ENCODE peak calls at places on chromosomes 11 and 22, in nine cellular contexts. O, Y, I, N, Z, E, U, J and H are unnamed samples. For H3K4me1, the result is how much of the 10 kb centered on the place peaks cover.

GRCh38 chr11:33451364-33451763 is 194.2 kb downstream of the HIPK3 start:
- DNase-seq in O (no peak), Y (no peak), I (no peak), N (no peak), Z (no peak), E (no peak), U (no peak), J (no peak), H (no peak)

GRCh38 chr11:117882539-117882938 is 6.1 kb upstream of the FXYD6 start:
- DNase-seq in O (no peak), Y (no peak), I (no peak), N (no peak), Z (no peak), E (peak), U (no peak), J (no peak), H (no peak)

GRCh38 chr22:32531228-32531627 is 56.6 kb downstream of the FBXO7 start:
- DNase-seq in O (no peak), Y (no peak), I (no peak), N (no peak), Z (no peak), E (peak), U (no peak), J (no peak), H (no peak)

GRCh38 chr11:8233691-8234424 is 29.8 kb downstream of the LMO1 start:
- DNase-seq in O (peak), Y (peak), I (no peak), N (no peak), Z (peak), E (no peak), U (no peak), J (no peak), H (peak)

GRCh38 chr11:17967661-17968060 is 45.2 kb downstream of the SERGEF start:
- DNase-seq in O (no peak), Y (no peak), I (no peak), N (no peak), Z (no peak), E (no peak), U (no peak), J (no peak), H (no peak)

GRCh38 chr11:25860677-25861445 is 471.1 kb upstream of the ANO3 start:
- DNase-seq in O (no peak), Y (no peak), I (no peak), N (no peak), Z (peak), E (peak), U (peak), J (no peak), H (no peak)

GRCh38 chr11:75275581-75275980 is 35.0 kb downstream of the TPBGL start:
- DNase-seq in O (no peak), Y (peak), I (peak), N (no peak), Z (peak), E (no peak), U (peak), J (peak), H (peak)

GRCh38 chr11:132803436-132803835 is 728.9 kb downstream of the OPCML start:
- DNase-seq in O (no peak), Y (no peak), I (no peak), N (no peak), Z (peak), E (no peak), U (no peak), J (no peak), H (no peak)

GRCh38 chr22:48953103-48953720 is 874.5 kb downstream of the BRD1 start:
- DNase-seq in O (no peak), Y (no peak), I (no peak), N (no peak), Z (no peak), E (no peak), U (no peak), J (no peak), H (no peak)

GRCh38 chr11:65224939-65225283 is 36.9 kb upstream of the POLA2 start:
- DNase-seq in O (peak), Y (no peak), I (no peak), N (no peak), Z (peak), E (no peak), U (peak), J (no peak), H (no peak)

GRCh38 chr11:10792385-10793068 is 16.2 kb downstream of the EIF4G2 start:
- DNase-seq in O (peak), Y (peak), I (peak), N (peak), Z (peak), E (peak), U (peak), J (peak), H (peak)

GRCh38 chr11:128474036-128474874 is 113.1 kb downstream of the ETS1 start:
- DNase-seq in O (no peak), Y (no peak), I (no peak), N (no peak), Z (no peak), E (no peak), U (peak), J (no peak), H (no peak)

GRCh38 chr11:129846508-129847335 is 31.1 kb downstream of the TMEM45B start:
- DNase-seq in O (peak), Y (no peak), I (no peak), N (no peak), Z (peak), E (no peak), U (no peak), J (no peak), H (no peak)

GRCh38 chr11:120712862-120713770 is 201.6 kb downstream of the GRIK4 start:
- DNase-seq in O (no peak), Y (no peak), I (no peak), N (no peak), Z (no peak), E (no peak), U (no peak), J (no peak), H (no peak)

GRCh38 chr11:21476588-21476987 is 716.3 kb upstream of the ANO5 start:
- DNase-seq in O (no peak), Y (no peak), I (no peak), N (peak), Z (no peak), E (no peak), U (no peak), J (no peak), H (no peak)

GRCh38 chr22:41001722-41002122 is 50.5 kb downstream of the RBX1 start:
- DNase-seq in O (peak), Y (no peak), I (no peak), N (no peak), Z (peak), E (no peak), U (no peak), J (no peak), H (no peak)

GRCh38 chr11:96621161-96621560 is 231.3 kb downstream of the JRKL start:
- DNase-seq in O (peak), Y (no peak), I (no peak), N (no peak), Z (no peak), E (no peak), U (no peak), J (no peak), H (no peak)

DNA sequence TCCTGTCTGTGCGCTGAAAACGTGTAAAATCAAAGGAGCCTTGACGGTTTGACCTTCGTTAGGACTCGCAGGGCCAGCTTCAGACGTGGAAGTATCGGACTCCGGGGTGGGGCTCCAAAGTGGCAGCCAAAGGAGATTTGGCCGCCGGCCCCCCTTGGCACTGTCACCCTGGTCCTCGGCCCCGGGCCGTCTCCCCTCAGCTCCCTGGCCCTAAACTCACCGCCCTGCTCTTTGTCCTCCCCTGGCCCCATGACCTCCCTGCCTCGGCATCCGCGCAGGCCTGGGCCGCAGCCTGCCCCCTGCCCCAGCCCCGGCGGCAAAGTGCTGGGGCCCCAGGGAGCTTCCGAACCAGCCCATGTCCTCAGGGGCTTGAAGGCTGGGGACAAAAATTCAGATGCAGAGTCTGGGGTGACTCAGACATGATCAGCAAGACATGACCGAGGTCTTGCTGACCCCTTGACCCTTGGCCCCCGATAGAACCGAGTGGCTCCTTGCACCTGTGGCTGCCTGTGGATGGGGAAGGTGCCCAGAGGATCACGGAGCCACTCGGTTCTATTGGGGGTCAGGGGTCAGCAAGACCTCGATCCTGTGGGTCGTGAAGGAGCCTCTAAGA is 6.9 kb upstream of the PHRF1 start:
- DNase-seq in O (no peak), Y (peak), I (no peak), N (no peak), Z (no peak), E (no peak), U (no peak), J (no peak), H (no peak)
- H3K4me1 ChIP-seq in O (under half), Y (under half), I (half or more), N (under half), Z (under half), E (under half), U (under half), J (under half), H (under half)

GRCh38 chr22:37234736-37235711 is 9.0 kb downstream of the RAC2 start:
- DNase-seq in O (no peak), Y (peak), I (no peak), N (peak), Z (no peak), E (no peak), U (no peak), J (no peak), H (no peak)
- H3K4me1 ChIP-seq in O (under half), Y (under half), I (under half), N (half or more), Z (under half), E (under half), U (under half), J (half or more), H (under half)

GRCh38 chr11:12752868-12753267 is 78.6 kb downstream of the TEAD1 start:
- DNase-seq in O (no peak), Y (no peak), I (no peak), N (no peak), Z (no peak), E (no peak), U (no peak), J (no peak), H (no peak)
- H3K4me1 ChIP-seq in O (under half), Y (half or more), I (half or more), N (under half), Z (under half), E (under half), U (under half), J (under half), H (half or more)

DNA sequence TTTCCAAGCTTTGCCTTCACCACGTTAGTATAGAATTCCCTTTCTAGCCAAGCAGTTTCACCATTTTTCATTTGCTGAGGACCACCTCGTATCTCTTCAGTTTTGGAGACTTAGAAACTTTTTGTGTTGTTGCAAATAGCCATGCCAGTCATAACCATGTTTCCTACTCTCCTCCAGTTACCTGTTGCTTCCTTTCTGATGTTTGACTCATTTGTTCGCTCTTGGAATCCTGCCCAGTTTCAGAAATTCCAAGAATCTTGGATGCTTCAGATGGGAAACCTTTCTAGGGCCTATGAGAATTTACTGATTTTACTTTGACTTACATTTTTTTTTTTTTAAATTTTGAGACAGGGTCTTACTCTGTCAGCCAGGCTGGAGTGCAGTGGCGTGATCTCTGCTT is 65.4 kb downstream of the PPP6R3 start:
- DNase-seq in O (peak), Y (no peak), I (no peak), N (no peak), Z (peak), E (no peak), U (peak), J (no peak), H (no peak)
- H3K4me1 ChIP-seq in O (under half), Y (half or more), I (under half), N (under half), Z (under half), E (under half), U (half or more), J (under half), H (half or more)

DNA sequence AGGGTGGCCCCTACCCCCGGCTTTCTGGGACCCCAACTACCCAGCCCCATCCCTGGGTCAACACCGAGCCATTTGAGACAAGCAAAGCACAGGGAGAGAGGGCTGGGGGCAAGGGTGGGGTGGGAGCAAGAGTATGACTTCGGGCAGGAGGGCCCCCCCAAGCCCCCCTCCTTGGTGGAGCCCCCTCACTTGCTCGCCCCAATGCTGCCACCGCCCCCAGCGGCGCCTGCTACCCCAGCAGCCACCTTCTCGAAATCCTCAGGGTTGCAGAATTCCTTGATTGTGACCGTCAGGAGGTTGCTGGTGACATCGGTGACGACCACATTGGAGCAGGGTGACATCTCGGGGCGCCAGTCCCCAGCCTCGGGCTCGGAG is 6.0 kb downstream of the CBX6 start:
- DNase-seq in O (no peak), Y (no peak), I (no peak), N (no peak), Z (no peak), E (no peak), U (no peak), J (no peak), H (no peak)
- H3K4me1 ChIP-seq in O (under half), Y (under half), I (half or more), N (under half), Z (under half), E (under half), U (under half), J (under half), H (under half)

DNA sequence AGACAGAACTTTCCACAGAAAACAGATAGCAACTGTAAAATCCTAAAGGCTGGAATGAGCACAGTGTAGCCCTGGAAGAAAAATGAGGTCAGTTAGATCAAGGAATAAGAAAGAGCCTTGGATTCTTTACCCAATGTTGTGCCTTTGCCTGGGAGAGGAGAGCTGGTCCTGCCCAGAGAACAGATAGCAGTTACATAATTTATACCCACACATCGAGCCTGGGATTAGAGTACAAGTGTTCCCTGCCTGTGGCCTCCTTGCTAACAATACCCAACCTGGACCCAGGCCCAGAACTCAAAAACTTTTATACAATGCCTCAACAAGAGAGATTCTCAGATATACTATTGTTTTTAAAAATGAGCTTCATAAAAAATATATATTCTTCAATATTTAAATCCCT is 1998.4 kb downstream of the LRRC4C start:
- DNase-seq in O (no peak), Y (no peak), I (no peak), N (no peak), Z (no peak), E (no peak), U (no peak), J (no peak), H (no peak)
- H3K4me1 ChIP-seq in O (under half), Y (under half), I (under half), N (under half), Z (under half), E (under half), U (under half), J (under half), H (under half)

DNA sequence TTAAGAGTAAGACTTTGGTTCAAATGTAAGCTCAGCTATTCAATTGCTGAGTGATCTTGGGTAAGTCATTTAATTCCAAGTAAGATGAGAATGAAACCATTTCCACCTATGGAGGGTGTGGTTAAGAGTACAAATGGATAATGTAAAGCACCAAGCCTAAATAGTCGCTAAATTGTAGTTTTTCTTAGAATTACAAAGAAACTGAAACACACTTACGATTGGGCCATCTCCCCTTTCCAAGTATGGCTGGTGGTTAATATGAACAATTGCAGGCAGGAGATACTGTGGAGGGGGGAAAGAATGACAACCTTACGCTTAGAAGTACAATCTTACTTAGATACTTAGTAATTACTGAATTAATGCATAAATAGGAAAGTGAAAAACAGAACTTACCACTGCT is 8.2 kb downstream of the DDX17 start:
- DNase-seq in O (peak), Y (no peak), I (no peak), N (no peak), Z (no peak), E (no peak), U (no peak), J (no peak), H (no peak)
- H3K4me1 ChIP-seq in O (under half), Y (under half), I (half or more), N (under half), Z (under half), E (under half), U (under half), J (half or more), H (under half)

GRCh38 chr11:73566422-73566821 is 31.5 kb downstream of the FAM168A start:
- DNase-seq in O (no peak), Y (no peak), I (no peak), N (no peak), Z (peak), E (no peak), U (peak), J (no peak), H (no peak)

GRCh38 chr11:73564903-73565302 is 33.0 kb downstream of the FAM168A start:
- DNase-seq in O (no peak), Y (no peak), I (no peak), N (no peak), Z (no peak), E (no peak), U (no peak), J (no peak), H (no peak)

GRCh38 chr11:73566977-73567755 is 30.7 kb downstream of the FAM168A start:
- DNase-seq in O (no peak), Y (peak), I (no peak), N (no peak), Z (peak), E (no peak), U (peak), J (no peak), H (peak)

GRCh38 chr11:73563539-73564200 is 34.2 kb downstream of the FAM168A start:
- DNase-seq in O (no peak), Y (no peak), I (no peak), N (no peak), Z (no peak), E (no peak), U (no peak), J (no peak), H (no peak)

GRCh38 chr11:73565804-73566203 is 32.1 kb downstream of the FAM168A start:
- DNase-seq in O (no peak), Y (no peak), I (no peak), N (no peak), Z (no peak), E (no peak), U (no peak), J (no peak), H (no peak)
- H3K4me1 ChIP-seq in O (under half), Y (under half), I (under half), N (under half), Z (under half), E (under half), U (under half), J (under half), H (under half)

GRCh38 chr11:112128483-112129121 is 35.3 kb downstream of the IL18 start:
- DNase-seq in O (peak), Y (peak), I (no peak), N (no peak), Z (peak), E (no peak), U (peak), J (no peak), H (peak)

GRCh38 chr11:112134473-112134872 is 29.4 kb downstream of the IL18 start:
- DNase-seq in O (no peak), Y (no peak), I (no peak), N (no peak), Z (no peak), E (no peak), U (no peak), J (no peak), H (no peak)

GRCh38 chr11:112127056-112127455 is 36.8 kb downstream of the IL18 start:
- DNase-seq in O (no peak), Y (no peak), I (no peak), N (no peak), Z (no peak), E (no peak), U (no peak), J (no peak), H (no peak)

GRCh38 chr11:112132737-112133136 is 31.2 kb downstream of the IL18 start:
- DNase-seq in O (no peak), Y (no peak), I (no peak), N (no peak), Z (no peak), E (no peak), U (no peak), J (no peak), H (no peak)

DNA sequence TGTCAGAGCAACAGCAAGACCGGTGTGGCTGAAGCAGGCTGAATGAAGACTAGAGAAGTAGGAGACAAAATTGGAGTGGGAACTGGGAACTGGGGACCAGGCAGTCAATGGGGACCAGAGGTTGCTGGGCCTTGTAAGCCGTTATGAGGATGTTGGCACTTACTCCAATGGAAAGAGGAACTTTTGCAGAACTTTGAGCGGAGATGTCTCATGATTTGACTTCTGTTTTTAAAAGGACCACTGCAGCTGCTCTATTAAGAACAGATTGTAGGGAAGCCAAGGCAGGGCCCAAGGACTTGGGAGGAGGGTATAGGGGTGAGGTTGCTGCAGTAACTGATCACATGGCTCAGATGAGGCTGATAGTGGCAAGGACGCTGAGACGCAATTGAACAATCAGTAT is 34.2 kb downstream of the IL18 start:
- DNase-seq in O (no peak), Y (no peak), I (no peak), N (no peak), Z (no peak), E (no peak), U (no peak), J (no peak), H (peak)
- H3K4me1 ChIP-seq in O (under half), Y (under half), I (under half), N (under half), Z (under half), E (under half), U (under half), J (under half), H (under half)

DNA sequence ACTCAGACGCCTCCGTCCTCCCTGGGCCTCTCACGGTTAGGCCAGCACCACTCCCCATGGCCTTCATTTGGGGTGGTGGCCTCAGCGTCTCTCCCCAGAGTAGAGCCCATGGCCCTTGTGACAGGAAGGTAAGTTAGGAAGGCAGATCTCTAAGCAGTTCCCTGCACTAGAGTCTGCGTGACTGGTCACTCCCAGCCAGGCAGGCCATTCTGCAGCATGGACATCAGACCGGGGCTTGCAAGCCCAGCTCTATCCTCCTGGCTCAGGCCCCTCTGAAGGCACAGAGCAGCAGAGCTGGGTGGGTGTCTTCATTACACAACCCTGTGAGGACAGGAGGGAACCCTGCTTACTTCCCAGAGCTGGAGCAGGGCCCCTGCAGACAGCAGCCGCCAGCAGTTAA is 77.4 kb downstream of the PIWIL3 start:
- DNase-seq in O (no peak), Y (no peak), I (no peak), N (no peak), Z (no peak), E (no peak), U (no peak), J (no peak), H (no peak)
- H3K4me1 ChIP-seq in O (under half), Y (under half), I (half or more), N (under half), Z (under half), E (under half), U (under half), J (under half), H (under half)